ENCODE peak calls at places on chromosomes 3 and 15, in five cellular contexts. One of them, this sample, is unnamed.

GRCh38 chr3:119350114-119350513 is 55.9 kb downstream of the ARHGAP31 start:
- DNase-seq in cardiac fibroblast: peak; percentile 49
- DNase-seq in mucosa of descending colon: no peak
- DNase-seq in tibial artery: no peak
- DNase-seq in psoas muscle: no peak
- DNase-seq in this sample: no peak

GRCh38 chr3:65551945-65552344 is 486.8 kb downstream of the MAGI1 start:
- DNase-seq in cardiac fibroblast: no peak
- DNase-seq in mucosa of descending colon: no peak
- DNase-seq in tibial artery: no peak
- DNase-seq in psoas muscle: no peak
- DNase-seq in this sample: no peak

GRCh38 chr15:95770191-95770590 is 560.3 kb upstream of the NR2F2 start:
- DNase-seq in cardiac fibroblast: peak; percentile 49
- DNase-seq in mucosa of descending colon: no peak
- DNase-seq in tibial artery: no peak
- DNase-seq in psoas muscle: no peak
- DNase-seq in this sample: peak; percentile 55

GRCh38 chr3:157282261-157283191 is 122.6 kb upstream of the CCNL1 start:
- DNase-seq in cardiac fibroblast: peak; percentile 95
- DNase-seq in mucosa of descending colon: no peak
- DNase-seq in tibial artery: peak; percentile 72
- DNase-seq in psoas muscle: peak; percentile 52
- DNase-seq in this sample: peak; percentile 100

GRCh38 chr3:100288288-100288894 is 27.6 kb downstream of the TBC1D23 start:
- DNase-seq in cardiac fibroblast: no peak
- DNase-seq in mucosa of descending colon: no peak
- DNase-seq in tibial artery: no peak
- DNase-seq in psoas muscle: no peak
- DNase-seq in this sample: no peak

GRCh38 chr15:70853270-70853854 is 595 bp downstream of the LARP6 start:
- DNase-seq in cardiac fibroblast: peak; percentile 62
- DNase-seq in mucosa of descending colon: no peak
- DNase-seq in tibial artery: peak; percentile 76
- DNase-seq in psoas muscle: peak; percentile 63
- DNase-seq in this sample: peak; percentile 83

GRCh38 chr3:54433846-54434245 is 311.5 kb downstream of the CACNA2D3 start:
- DNase-seq in cardiac fibroblast: no peak
- DNase-seq in mucosa of descending colon: no peak
- DNase-seq in tibial artery: no peak
- DNase-seq in psoas muscle: no peak
- DNase-seq in this sample: no peak

GRCh38 chr3:149299938-149300791 is 33.3 kb downstream of the TM4SF18 start:
- DNase-seq in cardiac fibroblast: peak; percentile 93
- DNase-seq in mucosa of descending colon: peak; percentile 48
- DNase-seq in tibial artery: peak; percentile 71
- DNase-seq in psoas muscle: no peak
- DNase-seq in this sample: peak; percentile 95

GRCh38 chr3:24591661-24592555 is 97.3 kb upstream of the THRB start:
- DNase-seq in cardiac fibroblast: peak; percentile 15
- DNase-seq in mucosa of descending colon: peak; percentile 32
- DNase-seq in tibial artery: no peak
- DNase-seq in psoas muscle: no peak
- DNase-seq in this sample: no peak

GRCh38 chr3:130773371-130773770 is 26.7 kb upstream of the PIK3R4 start:
- DNase-seq in cardiac fibroblast: peak; percentile 70
- DNase-seq in mucosa of descending colon: no peak
- DNase-seq in tibial artery: no peak
- DNase-seq in psoas muscle: no peak
- DNase-seq in this sample: peak; percentile 48

GRCh38 chr3:81173514-81173913 is 587.9 kb downstream of the GBE1 start:
- DNase-seq in cardiac fibroblast: peak; percentile 1
- DNase-seq in mucosa of descending colon: peak; percentile 3
- DNase-seq in tibial artery: no peak
- DNase-seq in psoas muscle: no peak
- DNase-seq in this sample: peak; percentile 2

GRCh38 chr3:105606052-105606451 is 239.3 kb downstream of the ALCAM start:
- DNase-seq in cardiac fibroblast: peak; percentile 30
- DNase-seq in mucosa of descending colon: no peak
- DNase-seq in tibial artery: no peak
- DNase-seq in psoas muscle: no peak
- DNase-seq in this sample: peak; percentile 56

GRCh38 chr3:46097691-46098241 is 70.5 kb upstream of the XCR1 start:
- DNase-seq in cardiac fibroblast: peak; percentile 76
- DNase-seq in mucosa of descending colon: no peak
- DNase-seq in tibial artery: no peak
- DNase-seq in psoas muscle: no peak
- DNase-seq in this sample: peak; percentile 82

GRCh38 chr3:48595526-48596121 is 495 bp upstream of the COL7A1 start:
- DNase-seq in cardiac fibroblast: peak; percentile 59
- DNase-seq in mucosa of descending colon: no peak
- DNase-seq in tibial artery: peak; percentile 84
- DNase-seq in psoas muscle: peak; percentile 85
- DNase-seq in this sample: peak; percentile 75

GRCh38 chr3:127733781-127734180 is 61.0 kb downstream of the ABTB1 start:
- DNase-seq in cardiac fibroblast: no peak
- DNase-seq in mucosa of descending colon: no peak
- DNase-seq in tibial artery: no peak
- DNase-seq in psoas muscle: no peak
- DNase-seq in this sample: no peak

GRCh38 chr15:68787609-68788264 is 33.0 kb downstream of the ANP32A start:
- DNase-seq in cardiac fibroblast: no peak
- DNase-seq in mucosa of descending colon: peak; percentile 61
- DNase-seq in tibial artery: peak; percentile 53
- DNase-seq in psoas muscle: no peak
- DNase-seq in this sample: no peak

GRCh38 chr15:57537072-57537471 is 54.6 kb upstream of the MYZAP start:
- DNase-seq in cardiac fibroblast: peak; percentile 87
- DNase-seq in mucosa of descending colon: no peak
- DNase-seq in tibial artery: peak; percentile 91
- DNase-seq in psoas muscle: no peak
- DNase-seq in this sample: peak; percentile 94

DNA sequence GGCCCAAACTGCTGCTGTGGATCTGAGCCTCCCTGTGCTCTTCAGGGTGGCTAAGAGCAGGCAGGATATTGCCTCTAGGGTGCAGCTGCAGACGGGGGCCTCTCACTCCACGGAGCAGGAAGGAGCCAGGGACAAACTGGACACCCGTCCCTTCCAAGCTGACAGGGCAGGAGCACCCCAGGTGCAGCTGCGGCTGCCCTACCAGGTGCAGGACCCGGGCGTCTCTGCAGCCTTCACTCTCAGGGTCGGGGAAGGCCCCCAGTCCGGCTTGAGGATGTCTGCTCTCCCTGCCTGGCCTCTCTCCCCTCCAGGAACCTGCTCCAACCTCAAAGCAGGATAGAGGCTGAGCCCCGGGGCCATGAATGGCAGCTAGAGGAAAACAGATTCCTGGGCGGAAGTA is 1554.9 kb upstream of the CADM2 start:
- DNase-seq in cardiac fibroblast: no peak
- DNase-seq in mucosa of descending colon: no peak
- DNase-seq in tibial artery: no peak
- DNase-seq in psoas muscle: no peak
- DNase-seq in this sample: no peak
- H3K4me3 ChIP-seq in cardiac fibroblast: no peak overlapping the region
- H3K4me3 ChIP-seq in mucosa of descending colon: no peak overlapping the region
- H3K4me3 ChIP-seq in tibial artery: no peak overlapping the region
- H3K4me3 ChIP-seq in psoas muscle: no peak overlapping the region
- H3K4me3 ChIP-seq in this sample: no peak overlapping the region

GRCh38 chr3:160449660-160450598 is at the start of gene TRIM59:
- DNase-seq in cardiac fibroblast: peak; percentile 98
- DNase-seq in mucosa of descending colon: peak; percentile 96
- DNase-seq in tibial artery: peak; percentile 90
- DNase-seq in psoas muscle: peak; percentile 81
- DNase-seq in this sample: peak; percentile 97
- TF ChIP-seq CTCF in cardiac fibroblast: no peak
- TF ChIP-seq CTCF in mucosa of descending colon: no peak
- TF ChIP-seq CTCF in tibial artery: no peak
- TF ChIP-seq CTCF in psoas muscle: no peak
- TF ChIP-seq CTCF in this sample: no peak

DNA sequence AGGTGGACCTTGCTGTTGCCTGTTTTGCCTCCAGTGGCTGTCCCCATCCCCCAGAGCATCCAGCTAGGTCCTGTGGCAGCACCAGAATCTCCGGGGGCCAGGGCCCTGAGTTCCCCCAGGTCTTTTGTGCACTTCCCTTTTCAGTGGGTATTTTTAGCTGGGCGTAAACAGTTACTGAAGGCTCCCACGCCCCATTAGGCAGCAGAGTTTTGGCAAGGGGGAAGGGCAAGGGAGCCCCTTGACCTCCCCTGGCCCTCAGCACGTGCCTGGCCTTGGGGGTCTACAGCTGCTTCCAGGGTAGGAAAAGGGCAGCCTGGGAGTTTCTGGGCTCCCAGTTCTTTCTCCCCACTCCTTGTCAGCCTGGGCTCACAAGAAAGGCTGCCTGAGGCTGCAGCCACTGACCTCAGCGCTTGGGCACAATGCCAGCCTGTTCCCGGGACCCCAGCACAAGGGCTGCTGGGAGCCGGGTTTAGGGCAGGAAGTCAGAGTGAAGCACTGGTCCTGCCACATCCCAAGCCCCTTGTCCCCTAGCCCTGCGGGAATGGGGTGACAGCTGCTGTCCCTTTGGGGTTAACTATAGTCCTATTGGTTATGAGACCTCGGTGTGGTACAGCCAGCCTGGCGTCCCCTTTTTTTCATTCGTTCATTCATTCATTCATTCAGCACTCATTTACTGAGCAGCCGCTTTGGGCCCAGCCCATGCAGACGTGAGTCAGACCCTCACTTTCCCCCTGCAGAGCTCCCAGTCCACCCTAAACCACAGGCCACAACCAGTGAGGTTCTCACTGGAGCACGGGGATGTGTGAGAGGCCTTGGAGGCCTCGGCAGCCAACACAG is 8.4 kb downstream of the CSK start:
- DNase-seq in cardiac fibroblast: peak; percentile 79
- DNase-seq in mucosa of descending colon: peak; percentile 72
- DNase-seq in tibial artery: peak; percentile 77
- DNase-seq in psoas muscle: peak; percentile 84
- DNase-seq in this sample: peak; percentile 67
- H3K4me3 ChIP-seq in cardiac fibroblast: no peak overlapping the region
- H3K4me3 ChIP-seq in mucosa of descending colon: no peak overlapping the region
- H3K4me3 ChIP-seq in tibial artery: no peak overlapping the region
- H3K4me3 ChIP-seq in psoas muscle: peak overlapping the region; percentile 18
- H3K4me3 ChIP-seq in this sample: no peak overlapping the region

GRCh38 chr3:167740961-167741587 is 5.6 kb downstream of the SERPINI1 start:
- DNase-seq in cardiac fibroblast: peak; percentile 59
- DNase-seq in mucosa of descending colon: peak; percentile 48
- DNase-seq in tibial artery: no peak
- DNase-seq in psoas muscle: no peak
- DNase-seq in this sample: peak; percentile 28
- TF ChIP-seq CTCF in cardiac fibroblast: peak; percentile 58
- TF ChIP-seq CTCF in mucosa of descending colon: no peak
- TF ChIP-seq CTCF in tibial artery: no peak
- TF ChIP-seq CTCF in psoas muscle: no peak
- TF ChIP-seq CTCF in this sample: peak; percentile 60

DNA sequence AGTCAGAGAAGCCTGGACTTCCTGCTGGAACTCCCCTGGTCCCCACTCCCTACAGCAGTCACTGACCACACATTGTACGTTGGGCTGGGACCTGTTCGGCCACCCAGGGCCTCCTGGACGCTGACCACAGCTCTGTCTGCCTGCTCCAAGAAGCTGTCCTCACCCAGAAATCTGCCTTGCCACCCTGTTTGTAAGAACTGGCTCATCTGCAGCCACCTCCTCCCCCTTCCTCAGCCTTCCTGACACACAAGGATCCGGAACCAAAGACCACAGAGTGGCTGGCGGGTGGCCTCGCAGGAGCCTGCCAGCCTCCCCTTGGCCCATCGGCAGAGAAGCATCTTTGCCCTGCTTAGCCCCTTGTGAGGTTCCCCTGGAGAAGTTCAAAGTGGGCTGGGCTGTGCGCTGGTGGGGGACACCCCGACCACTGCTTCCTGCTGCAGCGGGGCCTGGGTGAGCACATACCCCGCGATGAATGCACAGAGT is 91.9 kb downstream of the PCSK6 start:
- DNase-seq in cardiac fibroblast: no peak
- DNase-seq in mucosa of descending colon: no peak
- DNase-seq in tibial artery: no peak
- DNase-seq in psoas muscle: no peak
- DNase-seq in this sample: no peak
- H3K4me3 ChIP-seq in cardiac fibroblast: no peak overlapping the region
- H3K4me3 ChIP-seq in mucosa of descending colon: no peak overlapping the region
- H3K4me3 ChIP-seq in tibial artery: no peak overlapping the region
- H3K4me3 ChIP-seq in psoas muscle: no peak overlapping the region
- H3K4me3 ChIP-seq in this sample: no peak overlapping the region

GRCh38 chr15:83068054-83068453 is 1.0 kb upstream of the BTBD1 start:
- DNase-seq in cardiac fibroblast: no peak
- DNase-seq in mucosa of descending colon: no peak
- DNase-seq in tibial artery: no peak
- DNase-seq in psoas muscle: no peak
- DNase-seq in this sample: no peak

GRCh38 chr15:83066034-83066760 is 855 bp downstream of the BTBD1 start:
- DNase-seq in cardiac fibroblast: no peak
- DNase-seq in mucosa of descending colon: peak; percentile 27
- DNase-seq in tibial artery: no peak
- DNase-seq in psoas muscle: peak; percentile 58
- DNase-seq in this sample: no peak

GRCh38 chr15:83065431-83065830 is 1.6 kb downstream of the BTBD1 start:
- DNase-seq in cardiac fibroblast: no peak
- DNase-seq in mucosa of descending colon: no peak
- DNase-seq in tibial artery: no peak
- DNase-seq in psoas muscle: no peak
- DNase-seq in this sample: no peak

GRCh38 chr15:83067638-83067962 is 548 bp upstream of the BTBD1 start:
- DNase-seq in cardiac fibroblast: no peak
- DNase-seq in mucosa of descending colon: no peak
- DNase-seq in tibial artery: no peak
- DNase-seq in psoas muscle: no peak
- DNase-seq in this sample: no peak

DNA sequence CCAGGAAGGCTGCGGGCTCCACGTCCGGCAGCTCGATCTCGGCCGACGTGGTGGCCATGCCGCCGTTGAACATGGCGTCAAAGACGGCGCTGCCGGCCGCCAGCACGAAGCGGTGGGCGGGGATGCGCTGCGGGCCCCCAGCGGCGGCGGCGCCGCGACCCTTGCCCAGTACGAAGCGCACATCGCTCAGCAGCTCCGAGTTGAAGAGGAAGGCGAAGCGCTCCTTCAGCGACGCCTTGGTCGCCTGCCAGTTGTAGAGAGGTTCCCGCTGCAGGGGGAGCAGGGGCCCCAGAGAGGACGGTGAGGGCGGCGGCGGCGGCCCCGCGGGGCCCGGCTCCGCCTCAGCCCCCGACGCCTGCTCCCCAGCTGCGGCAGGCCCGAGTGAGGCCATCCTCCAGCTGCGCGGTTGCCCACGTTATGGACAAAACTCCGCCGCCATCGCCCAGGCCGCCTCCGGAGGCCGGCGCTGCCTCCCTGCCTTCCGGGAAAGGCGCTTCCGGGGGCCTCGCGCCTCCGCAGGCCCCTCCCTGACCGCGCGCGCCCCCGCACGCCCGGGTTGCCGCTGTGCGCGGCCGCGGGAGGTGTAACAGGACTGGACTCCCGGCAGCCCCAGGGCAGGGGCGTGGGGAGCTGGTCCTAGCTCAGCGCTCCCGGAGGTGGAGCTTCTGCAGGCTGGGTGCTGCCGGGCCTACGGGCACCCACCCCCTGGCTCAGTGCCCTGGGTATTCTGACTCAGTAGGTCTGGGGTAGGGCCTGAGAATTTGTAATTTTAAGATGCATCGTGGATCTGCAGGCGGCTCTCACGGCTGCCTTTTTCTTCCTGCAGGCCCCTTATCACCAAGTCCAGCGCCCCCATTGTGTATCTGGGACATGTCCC is at the start of gene BTBD1:
- DNase-seq in cardiac fibroblast: peak; percentile 98
- DNase-seq in mucosa of descending colon: peak; percentile 91
- DNase-seq in tibial artery: peak; percentile 98
- DNase-seq in psoas muscle: peak; percentile 96
- DNase-seq in this sample: peak; percentile 97
- TF ChIP-seq CTCF in cardiac fibroblast: no peak
- TF ChIP-seq CTCF in mucosa of descending colon: peak; percentile 29
- TF ChIP-seq CTCF in tibial artery: no peak
- TF ChIP-seq CTCF in psoas muscle: no peak
- TF ChIP-seq CTCF in this sample: no peak

GRCh38 chr3:17765819-17766472 is 23.5 kb upstream of the TBC1D5 start:
- DNase-seq in cardiac fibroblast: no peak
- DNase-seq in mucosa of descending colon: no peak
- DNase-seq in tibial artery: no peak
- DNase-seq in psoas muscle: no peak
- DNase-seq in this sample: no peak
- H3K4me3 ChIP-seq in cardiac fibroblast: no peak overlapping the region
- H3K4me3 ChIP-seq in mucosa of descending colon: no peak overlapping the region
- H3K4me3 ChIP-seq in tibial artery: no peak overlapping the region
- H3K4me3 ChIP-seq in psoas muscle: no peak overlapping the region
- H3K4me3 ChIP-seq in this sample: no peak overlapping the region